ENCODE peak calls at places on chromosomes 1 and 21, in seven cellular contexts. Z, W, V, R, H, X and S are unnamed samples.

GRCh38 chr1:75342799-75343198 is 208.6 kb downstream of the LHX8 start:
- DNase-seq in W (no peak), H (no peak), Z (no peak), X (no peak), V (no peak), R (no peak), S (no peak)

GRCh38 chr1:173163209-173163608 is 43.9 kb downstream of the TNFSF4 start:
- DNase-seq in Z (no peak), H (no peak), X (no peak), R (no peak), V (no peak), W (no peak), S (no peak)

GRCh38 chr1:229843627-229844238 is 217.7 kb downstream of the URB2 start:
- DNase-seq in W (peak), X (no peak), H (no peak), R (no peak), Z (no peak), V (peak), S (peak)

GRCh38 chr1:19445417-19446342 is 39.7 kb downstream of the CAPZB start:
- DNase-seq in H (no peak), X (peak), Z (no peak), W (no peak), R (no peak), V (peak), S (peak)

GRCh38 chr1:53601031-53601745 is 137.8 kb downstream of the GLIS1 start:
- DNase-seq in R (no peak), V (no peak), X (no peak), Z (no peak), H (no peak), W (no peak), S (no peak)

GRCh38 chr1:81174811-81175476 is 625.8 kb upstream of the ADGRL2 start:
- DNase-seq in W (peak), V (no peak), R (no peak), X (no peak), H (no peak), Z (peak), S (peak)

GRCh38 chr1:20174937-20175666 is 10.8 kb upstream of the UBXN10 start:
- DNase-seq in V (no peak), W (no peak), X (no peak), Z (no peak), H (no peak), R (no peak), S (no peak)

GRCh38 chr1:228734881-228735801 is at the start of gene RHOU:
- DNase-seq in X (peak), H (peak), W (peak), R (no peak), V (peak), Z (peak), S (peak)

GRCh38 chr1:43618521-43619313 is 31.2 kb upstream of the KDM4A start:
- DNase-seq in W (no peak), V (no peak), R (no peak), Z (no peak), H (no peak), X (no peak), S (no peak)

GRCh38 chr1:12182410-12182946 is 15.7 kb downstream of the TNFRSF1B start:
- DNase-seq in H (no peak), X (no peak), V (no peak), Z (no peak), W (no peak), R (no peak), S (no peak)

GRCh38 chr1:12185036-12185435 is 18.2 kb downstream of the TNFRSF1B start:
- DNase-seq in X (no peak), V (no peak), H (no peak), R (no peak), Z (no peak), W (no peak), S (peak)

GRCh38 chr1:12185556-12186276 is 18.9 kb downstream of the TNFRSF1B start:
- DNase-seq in X (peak), H (no peak), R (no peak), Z (no peak), V (no peak), W (no peak), S (peak)

GRCh38 chr1:12183095-12183794 is 16.5 kb downstream of the TNFRSF1B start:
- DNase-seq in X (no peak), H (no peak), Z (no peak), R (no peak), V (no peak), W (no peak), S (no peak)

DNA sequence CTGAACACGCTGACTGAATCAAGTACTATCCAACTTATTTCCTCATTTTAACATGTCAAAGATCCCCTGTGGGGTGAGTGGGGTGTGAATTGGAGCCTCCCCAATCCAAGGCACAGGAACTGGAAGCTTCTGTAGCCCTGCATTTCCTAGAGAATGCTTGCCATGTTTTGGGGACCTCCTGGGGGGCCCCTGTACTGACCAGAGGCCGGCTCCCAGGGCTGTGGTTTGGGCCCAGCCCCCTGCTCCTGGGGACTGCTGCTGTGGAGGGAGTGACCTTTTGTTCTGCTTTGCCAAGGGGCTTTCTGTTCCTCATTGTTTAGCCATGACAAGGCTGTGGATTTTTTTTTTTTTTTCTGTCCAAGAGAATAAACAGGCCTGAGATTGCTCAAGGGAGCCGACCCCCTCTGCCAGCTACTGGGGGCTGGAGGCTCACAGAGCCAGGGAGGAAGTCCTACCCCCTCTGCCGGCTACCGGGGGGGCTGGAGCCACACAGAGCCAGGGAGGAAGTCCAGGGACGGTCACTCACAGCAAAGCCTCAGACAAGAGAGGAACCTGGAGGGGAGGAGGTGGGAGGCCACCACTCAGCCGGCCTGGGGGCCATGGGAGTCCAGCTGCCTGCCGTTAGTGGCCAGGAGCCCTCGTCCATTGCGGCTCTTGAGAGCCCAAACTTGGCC is 17.4 kb downstream of the TNFRSF1B start:
- DNase-seq in Z (peak), W (peak), H (no peak), R (peak), V (no peak), X (peak), S (peak)
- TF ChIP-seq CTCF in Z (no peak), W (no peak), H (peak), R (peak), V (no peak), X (peak), S (peak)

GRCh38 chr1:68378296-68379084 is 71.3 kb downstream of the RPE65 start:
- DNase-seq in Z (no peak), R (no peak), W (no peak), X (no peak), V (no peak), H (no peak), S (peak)
- H3K4me3 ChIP-seq in Z (no peak), R (no peak), W (no peak), X (no peak), V (no peak), H (no peak), S (no peak)

GRCh38 chr1:234978397-234979291 is 150.0 kb downstream of the TOMM20 start:
- DNase-seq in X (no peak), W (peak), V (no peak), R (no peak), Z (no peak), H (peak), S (peak)
- TF ChIP-seq CTCF in X (peak), W (no peak), V (no peak), R (peak), Z (no peak), H (peak), S (peak)

GRCh38 chr1:202589190-202589680 is 121.0 kb downstream of the SYT2 start:
- DNase-seq in W (peak), H (no peak), R (peak), Z (peak), X (peak), V (peak), S (peak)
- H3K4me3 ChIP-seq in W (no peak), H (no peak), R (no peak), Z (no peak), X (no peak), V (peak), S (no peak)

DNA sequence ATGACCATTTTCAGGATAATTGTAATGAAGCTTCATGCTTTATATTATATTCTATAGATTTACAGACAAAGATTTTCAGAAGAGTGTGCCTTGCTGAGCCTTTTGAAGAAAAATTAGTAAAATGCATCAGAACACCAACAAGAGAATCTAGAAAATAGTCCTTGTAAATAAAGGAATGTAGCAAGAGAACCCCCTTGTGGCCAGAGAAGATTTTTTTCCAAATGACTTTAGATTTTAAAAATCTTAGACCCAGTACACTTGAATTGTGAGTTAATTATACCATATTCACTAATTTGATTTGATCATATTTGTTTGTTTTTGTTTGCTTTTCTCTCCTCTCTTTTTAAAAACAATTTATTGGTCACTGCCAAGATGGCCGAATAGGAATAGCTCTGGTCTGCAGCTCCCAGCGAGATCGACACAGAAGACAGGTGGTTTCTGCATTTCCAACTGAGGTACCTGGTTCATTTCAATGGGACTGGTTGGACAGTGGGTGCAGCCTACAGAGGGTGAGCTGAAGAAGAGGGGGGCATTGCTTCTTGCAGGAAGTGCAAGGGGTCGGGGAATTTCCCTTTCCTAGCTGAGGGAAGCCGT is 12.8 kb upstream of the IFI44L start:
- DNase-seq in X (peak), H (no peak), V (peak), R (no peak), Z (no peak), W (no peak), S (peak)
- TF ChIP-seq CTCF in X (peak), H (peak), V (peak), R (peak), Z (peak), W (peak), S (peak)

GRCh38 chr1:180244840-180245239 is 14.8 kb downstream of the LHX4 start:
- DNase-seq in Z (no peak), V (no peak), H (no peak), X (no peak), W (no peak), R (no peak), S (no peak)

GRCh38 chr1:180247061-180247460 is 17.0 kb downstream of the LHX4 start:
- DNase-seq in X (no peak), H (no peak), W (no peak), V (no peak), Z (no peak), R (no peak), S (peak)

GRCh38 chr1:180241716-180242544 is 11.9 kb downstream of the LHX4 start:
- DNase-seq in W (no peak), R (no peak), Z (no peak), X (peak), V (no peak), H (no peak), S (peak)

GRCh38 chr1:180246579-180246978 is 16.5 kb downstream of the LHX4 start:
- DNase-seq in H (no peak), W (no peak), V (no peak), Z (no peak), R (no peak), X (no peak), S (no peak)

GRCh38 chr1:180243517-180244221 is 13.6 kb downstream of the LHX4 start:
- DNase-seq in Z (no peak), X (no peak), W (no peak), R (no peak), H (no peak), V (peak), S (no peak)
- H3K4me3 ChIP-seq in Z (no peak), X (no peak), W (no peak), R (no peak), H (no peak), V (no peak), S (no peak)

DNA sequence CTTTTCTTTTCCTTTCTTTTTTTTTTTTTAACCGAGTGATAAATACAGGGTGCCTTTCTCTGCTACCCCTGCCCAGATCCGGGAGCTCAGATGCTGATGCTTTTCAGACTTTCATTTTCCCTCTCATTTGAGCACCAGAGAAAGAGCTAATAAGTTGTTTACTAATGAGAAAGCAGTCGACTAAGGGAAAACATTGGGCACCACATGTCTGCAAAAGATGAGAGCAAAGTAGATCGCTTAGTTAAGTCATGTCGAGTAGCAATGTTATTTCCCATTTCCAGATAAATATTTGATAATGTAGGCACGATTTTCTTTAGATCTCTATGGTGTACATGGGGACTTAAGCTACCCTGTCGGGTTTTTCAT is 1.1 kb downstream of the PKN2 start:
- DNase-seq in H (no peak), W (no peak), X (no peak), R (no peak), Z (no peak), V (no peak), S (peak)
- TF ChIP-seq CTCF in H (no peak), W (no peak), X (no peak), R (no peak), Z (no peak), V (no peak), S (no peak)

GRCh38 chr1:243980471-243980870 is 70.6 kb upstream of the ZBTB18 start:
- DNase-seq in H (no peak), R (no peak), W (no peak), V (no peak), X (no peak), Z (no peak), S (no peak)

GRCh38 chr1:243982451-243983018 is 68.5 kb upstream of the ZBTB18 start:
- DNase-seq in X (no peak), Z (no peak), R (no peak), V (no peak), W (no peak), H (no peak), S (peak)

GRCh38 chr1:243980071-243980470 is 71.0 kb upstream of the ZBTB18 start:
- DNase-seq in H (no peak), R (no peak), Z (no peak), X (no peak), W (no peak), V (no peak), S (no peak)

GRCh38 chr1:243979396-243979795 is 71.7 kb upstream of the ZBTB18 start:
- DNase-seq in R (no peak), Z (no peak), V (no peak), H (no peak), X (no peak), W (no peak), S (no peak)

DNA sequence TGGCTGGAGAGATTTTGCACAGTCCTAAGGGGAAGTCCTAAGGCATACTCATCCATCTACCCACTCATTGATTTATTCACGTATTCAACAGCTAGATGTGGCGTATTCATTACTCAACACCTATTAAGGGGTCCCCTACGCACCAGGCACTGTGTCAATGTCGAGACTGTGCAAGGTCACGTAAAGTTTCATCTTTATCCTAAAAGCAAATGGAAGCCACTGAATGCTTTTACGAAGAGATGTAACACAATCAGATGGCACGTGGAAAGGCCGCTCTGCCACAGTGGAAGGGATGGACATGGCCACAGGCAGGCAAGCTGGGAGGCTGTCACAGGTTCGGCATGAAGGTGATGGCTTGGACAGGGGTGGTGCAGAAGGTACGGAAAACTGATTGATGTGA is 66.3 kb upstream of the ZBTB18 start:
- DNase-seq in X (no peak), V (no peak), W (no peak), Z (no peak), H (no peak), R (no peak), S (no peak)
- H3K4me3 ChIP-seq in X (no peak), V (no peak), W (no peak), Z (no peak), H (no peak), R (no peak), S (no peak)

GRCh38 chr21:44952116-44952928 is 12.5 kb downstream of the SLX9 start:
- DNase-seq in V (no peak), H (no peak), W (no peak), R (no peak), Z (no peak), X (peak), S (no peak)
- TF ChIP-seq CTCF in V (no peak), H (no peak), W (no peak), R (no peak), Z (no peak), X (no peak), S (no peak)